ENCODE peak calls at places on chromosome 3, in six cellular contexts. B is small intestine; J is SHP77; C is RPMI8226; X is naive thymus-derived CD8-positive, alpha-beta T cell; Z is astrocyte of the spinal cord. E is an unnamed sample.

GRCh38 chr3:63818282-63819150 is 583 bp upstream of the C3orf49 start:
- DNase-seq in Z (peak; percentile 65), X (peak; percentile 67), B (peak; percentile 63), C (peak; percentile 68), J (peak; percentile 42), E (peak; percentile 58)

GRCh38 chr3:117606860-117607259 is 897.3 kb downstream of the TUSC7 start:
- DNase-seq in X (no peak), Z (no peak), J (no peak), B (no peak), C (no peak), E (no peak)

GRCh38 chr3:61574854-61575253 is 13.5 kb downstream of the PTPRG start:
- DNase-seq in B (no peak), C (no peak), X (no peak), Z (peak; percentile 99), J (no peak), E (no peak)

GRCh38 chr3:119223511-119223910 is 17.2 kb downstream of the B4GALT4 start:
- DNase-seq in J (no peak), X (no peak), Z (no peak), B (no peak), C (no peak), E (no peak)

GRCh38 chr3:52516509-52517195 is 17.0 kb downstream of the NT5DC2 start:
- DNase-seq in X (no peak), J (no peak), Z (no peak), B (no peak), C (no peak), E (no peak)

GRCh38 chr3:197520311-197521276 is 35.2 kb downstream of the BDH1 start:
- DNase-seq in Z (peak; percentile 51), X (no peak), C (no peak), J (no peak), B (peak; percentile 99), E (peak; percentile 97)

GRCh38 chr3:41258239-41258800 is 59.0 kb downstream of the CTNNB1 start:
- DNase-seq in B (no peak), C (no peak), Z (no peak), X (no peak), J (no peak), E (no peak)

GRCh38 chr3:60001369-60001768 is 951.5 kb upstream of the CFAP20DC start:
- DNase-seq in C (no peak), X (no peak), B (no peak), J (no peak), Z (no peak), E (no peak)

GRCh38 chr3:144677118-144677517 is 705.5 kb downstream of the DIPK2A start:
- DNase-seq in C (no peak), Z (peak; percentile 5), X (no peak), J (no peak), B (no peak), E (no peak)

GRCh38 chr3:74630602-74631001 is 16.1 kb upstream of the CNTN3 start:
- DNase-seq in C (no peak), Z (no peak), X (no peak), J (no peak), B (no peak), E (no peak)

GRCh38 chr3:27713066-27713400 is 9.1 kb downstream of the EOMES start:
- DNase-seq in Z (no peak), X (no peak), B (no peak), C (no peak), J (no peak), E (no peak)

GRCh38 chr3:194775731-194776130 is 90.0 kb downstream of the FAM43A start:
- DNase-seq in X (no peak), J (no peak), C (no peak), B (no peak), Z (no peak), E (peak; percentile 25)

GRCh38 chr3:102229062-102229655 is 205.7 kb upstream of the ZPLD1 start:
- DNase-seq in X (peak; percentile 83), C (peak; percentile 72), B (peak; percentile 86), Z (peak; percentile 77), J (peak; percentile 77), E (peak; percentile 88)

GRCh38 chr3:16720367-16720766 is 115.1 kb upstream of the DAZL start:
- DNase-seq in X (no peak), Z (peak; percentile 48), B (no peak), J (no peak), C (no peak), E (no peak)

GRCh38 chr3:79555655-79556054 is 212.1 kb downstream of the ROBO1 start:
- DNase-seq in J (no peak), Z (no peak), X (no peak), C (no peak), B (no peak), E (no peak)

GRCh38 chr3:136106101-136106500 is 90.0 kb downstream of the MSL2 start:
- DNase-seq in C (no peak), J (no peak), X (no peak), B (no peak), Z (no peak), E (no peak)

GRCh38 chr3:59286791-59287531 is 237.1 kb upstream of the CFAP20DC start:
- DNase-seq in X (no peak), B (no peak), J (no peak), C (no peak), Z (no peak), E (no peak)

GRCh38 chr3:135915206-135915605 is 50.3 kb upstream of the PPP2R3A start:
- DNase-seq in J (no peak), Z (no peak), C (no peak), B (no peak), X (no peak), E (no peak)

GRCh38 chr3:151367448-151367847 is 17.1 kb downstream of the P2RY12 start:
- DNase-seq in C (no peak), J (no peak), X (no peak), Z (no peak), B (peak; percentile 31), E (no peak)

GRCh38 chr3:67804089-67804488 is 149.7 kb upstream of the SUCLG2 start:
- DNase-seq in J (no peak), Z (no peak), X (no peak), B (no peak), C (no peak), E (no peak)

GRCh38 chr3:38738630-38739395 is 77.2 kb downstream of the SCN10A start:
- DNase-seq in B (peak; percentile 12), C (peak; percentile 54), X (no peak), Z (peak; percentile 37), J (peak; percentile 39), E (peak; percentile 83)

GRCh38 chr3:45994661-45995369 is 809 bp downstream of the FYCO1 start:
- DNase-seq in C (peak; percentile 61), X (no peak), Z (no peak), J (peak; percentile 1), B (peak; percentile 66), E (peak; percentile 67)

GRCh38 chr3:124492824-124493223 is 237.4 kb upstream of the UMPS start:
- DNase-seq in C (peak; percentile 50), X (no peak), B (peak; percentile 86), Z (peak; percentile 37), J (peak; percentile 41), E (peak; percentile 83)

GRCh38 chr3:127836004-127836882 is 13.9 kb upstream of the MGLL start:
- DNase-seq in J (no peak), C (no peak), Z (no peak), B (no peak), X (no peak), E (no peak)

GRCh38 chr3:165855581-165855980 is 18.4 kb upstream of the BCHE start:
- DNase-seq in X (no peak), B (no peak), Z (peak; percentile 67), J (no peak), C (no peak), E (no peak)

GRCh38 chr3:43256714-43257461 is 29.5 kb upstream of the SNRK start:
- DNase-seq in B (no peak), J (no peak), C (no peak), Z (no peak), X (no peak), E (no peak)